ENCODE peak calls at places on chromosomes 6 and 20, in five cellular contexts. One of them, this sample, is unnamed.

GRCh38 chr20:32681175-32682084 is 7.7 kb upstream of the C20orf203 start:
- DNase-seq in epithelial cell of esophagus: peak; percentile 88
- DNase-seq in endothelial cell of umbilical vein: peak; percentile 76
- DNase-seq in GM12878: no peak
- DNase-seq in fibroblast of lung: no peak
- DNase-seq in this sample: peak; percentile 54

GRCh38 chr6:7991992-7992815 is 72.0 kb downstream of the BLOC1S5 start:
- DNase-seq in epithelial cell of esophagus: peak; percentile 65
- DNase-seq in endothelial cell of umbilical vein: peak; percentile 96
- DNase-seq in GM12878: peak; percentile 13
- DNase-seq in fibroblast of lung: peak; percentile 70
- DNase-seq in this sample: peak; percentile 71

GRCh38 chr6:121436966-121437756 is 1.7 kb downstream of the GJA1 start:
- DNase-seq in epithelial cell of esophagus: peak; percentile 48
- DNase-seq in endothelial cell of umbilical vein: peak; percentile 82
- DNase-seq in GM12878: no peak
- DNase-seq in fibroblast of lung: peak; percentile 63
- DNase-seq in this sample: peak; percentile 48

GRCh38 chr6:39061182-39061581 is 12.6 kb downstream of the GLP1R start:
- DNase-seq in epithelial cell of esophagus: no peak
- DNase-seq in endothelial cell of umbilical vein: no peak
- DNase-seq in GM12878: no peak
- DNase-seq in fibroblast of lung: no peak
- DNase-seq in this sample: no peak

GRCh38 chr20:46552460-46553420 is 2.3 kb upstream of the OCSTAMP start:
- DNase-seq in epithelial cell of esophagus: no peak
- DNase-seq in endothelial cell of umbilical vein: no peak
- DNase-seq in GM12878: peak; percentile 85
- DNase-seq in fibroblast of lung: no peak
- DNase-seq in this sample: no peak

GRCh38 chr20:1312904-1313235 is 16.1 kb downstream of the SDCBP2 start:
- DNase-seq in epithelial cell of esophagus: no peak
- DNase-seq in endothelial cell of umbilical vein: no peak
- DNase-seq in GM12878: no peak
- DNase-seq in fibroblast of lung: no peak
- DNase-seq in this sample: no peak

GRCh38 chr6:68108243-68108835 is 526.7 kb upstream of the ADGRB3 start:
- DNase-seq in epithelial cell of esophagus: peak; percentile 72
- DNase-seq in endothelial cell of umbilical vein: no peak
- DNase-seq in GM12878: no peak
- DNase-seq in fibroblast of lung: peak; percentile 51
- DNase-seq in this sample: peak; percentile 72

GRCh38 chr6:39416728-39417127 is 94.2 kb upstream of the KCNK16 start:
- DNase-seq in epithelial cell of esophagus: peak; percentile 85
- DNase-seq in endothelial cell of umbilical vein: no peak
- DNase-seq in GM12878: no peak
- DNase-seq in fibroblast of lung: no peak
- DNase-seq in this sample: peak; percentile 97

GRCh38 chr20:10239954-10240353 is 21.3 kb downstream of the SNAP25 start:
- DNase-seq in epithelial cell of esophagus: peak; percentile 92
- DNase-seq in endothelial cell of umbilical vein: peak; percentile 29
- DNase-seq in GM12878: no peak
- DNase-seq in fibroblast of lung: peak; percentile 58
- DNase-seq in this sample: peak; percentile 67

GRCh38 chr20:19646963-19647362 is 111.1 kb upstream of the RIN2 start:
- DNase-seq in epithelial cell of esophagus: no peak
- DNase-seq in endothelial cell of umbilical vein: no peak
- DNase-seq in GM12878: no peak
- DNase-seq in fibroblast of lung: no peak
- DNase-seq in this sample: no peak

GRCh38 chr6:155212616-155213380 is 51.0 kb upstream of the CLDN20 start:
- DNase-seq in epithelial cell of esophagus: peak; percentile 14
- DNase-seq in endothelial cell of umbilical vein: no peak
- DNase-seq in GM12878: no peak
- DNase-seq in fibroblast of lung: no peak
- DNase-seq in this sample: no peak

GRCh38 chr6:67047996-67048395 is 1341.0 kb upstream of the EYS start:
- DNase-seq in epithelial cell of esophagus: no peak
- DNase-seq in endothelial cell of umbilical vein: no peak
- DNase-seq in GM12878: no peak
- DNase-seq in fibroblast of lung: peak; percentile 43
- DNase-seq in this sample: peak; percentile 34

GRCh38 chr20:15380770-15381169 is 1043.4 kb upstream of the FLRT3 start:
- DNase-seq in epithelial cell of esophagus: no peak
- DNase-seq in endothelial cell of umbilical vein: no peak
- DNase-seq in GM12878: no peak
- DNase-seq in fibroblast of lung: no peak
- DNase-seq in this sample: no peak

GRCh38 chr20:15379897-15380296 is 1042.5 kb upstream of the FLRT3 start:
- DNase-seq in epithelial cell of esophagus: no peak
- DNase-seq in endothelial cell of umbilical vein: no peak
- DNase-seq in GM12878: no peak
- DNase-seq in fibroblast of lung: no peak
- DNase-seq in this sample: no peak

GRCh38 chr20:15375836-15376235 is 1038.4 kb upstream of the FLRT3 start:
- DNase-seq in epithelial cell of esophagus: peak; percentile 64
- DNase-seq in endothelial cell of umbilical vein: no peak
- DNase-seq in GM12878: no peak
- DNase-seq in fibroblast of lung: no peak
- DNase-seq in this sample: no peak

DNA sequence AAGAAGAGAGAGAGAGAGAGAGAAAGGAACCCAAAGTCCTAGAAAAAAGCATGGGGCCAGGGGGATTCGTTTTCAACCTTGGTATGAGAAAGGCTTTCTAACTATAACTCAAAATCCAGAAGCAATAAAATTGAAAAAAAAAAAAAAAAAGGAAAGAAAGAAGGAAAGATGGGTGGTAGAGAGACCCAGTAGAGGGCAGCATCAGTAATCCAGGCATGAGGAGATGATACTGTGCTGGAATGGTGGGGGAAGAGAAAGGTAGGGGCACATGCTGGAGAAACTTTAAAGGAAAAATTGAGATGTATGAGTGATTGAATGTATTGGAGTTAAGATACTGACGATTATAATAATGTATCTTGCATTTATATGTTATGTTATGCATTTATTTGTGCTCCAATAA is 1040.7 kb upstream of the FLRT3 start:
- DNase-seq in epithelial cell of esophagus: no peak
- DNase-seq in endothelial cell of umbilical vein: no peak
- DNase-seq in GM12878: no peak
- DNase-seq in fibroblast of lung: no peak
- DNase-seq in this sample: no peak
- H3K4me3 ChIP-seq in epithelial cell of esophagus: no peak overlapping the region
- H3K4me3 ChIP-seq in endothelial cell of umbilical vein: no peak overlapping the region
- H3K4me3 ChIP-seq in GM12878: no peak overlapping the region
- H3K4me3 ChIP-seq in fibroblast of lung: no peak overlapping the region
- H3K4me3 ChIP-seq in this sample: no peak overlapping the region

DNA sequence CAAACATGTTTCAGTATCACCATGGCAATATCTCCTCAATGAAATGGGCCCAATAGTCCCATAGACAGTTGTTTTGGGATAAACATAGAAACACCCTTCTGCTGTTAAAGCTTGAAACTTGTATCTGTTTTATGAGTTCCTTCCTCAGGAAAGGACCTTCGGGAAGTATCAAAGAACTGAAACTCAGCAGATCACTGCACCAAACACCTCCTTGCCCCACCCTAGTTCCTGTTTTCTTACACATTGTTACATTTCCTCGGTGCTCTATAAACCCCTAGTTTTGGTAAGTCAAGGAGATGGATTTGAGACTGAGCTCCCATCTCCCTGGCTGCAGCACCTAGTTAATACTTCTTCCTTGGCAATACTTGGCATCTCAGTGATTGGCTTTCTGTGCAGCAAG is 73.8 kb upstream of the ECI2 start:
- DNase-seq in epithelial cell of esophagus: no peak
- DNase-seq in endothelial cell of umbilical vein: no peak
- DNase-seq in GM12878: no peak
- DNase-seq in fibroblast of lung: no peak
- DNase-seq in this sample: no peak
- TF ChIP-seq CTCF in epithelial cell of esophagus: no peak
- TF ChIP-seq CTCF in endothelial cell of umbilical vein: no peak
- TF ChIP-seq CTCF in GM12878: no peak
- TF ChIP-seq CTCF in fibroblast of lung: no peak
- TF ChIP-seq CTCF in this sample: no peak

GRCh38 chr20:54063998-54064676 is 6.3 kb downstream of the BCAS1 start:
- DNase-seq in epithelial cell of esophagus: no peak
- DNase-seq in endothelial cell of umbilical vein: no peak
- DNase-seq in GM12878: peak; percentile 79
- DNase-seq in fibroblast of lung: no peak
- DNase-seq in this sample: no peak

GRCh38 chr20:54062812-54063280 is 7.5 kb downstream of the BCAS1 start:
- DNase-seq in epithelial cell of esophagus: peak; percentile 64
- DNase-seq in endothelial cell of umbilical vein: peak; percentile 35
- DNase-seq in GM12878: peak; percentile 82
- DNase-seq in fibroblast of lung: peak; percentile 66
- DNase-seq in this sample: peak; percentile 32

GRCh38 chr20:54064939-54065338 is 5.5 kb downstream of the BCAS1 start:
- DNase-seq in epithelial cell of esophagus: no peak
- DNase-seq in endothelial cell of umbilical vein: no peak
- DNase-seq in GM12878: no peak
- DNase-seq in fibroblast of lung: no peak
- DNase-seq in this sample: no peak

GRCh38 chr20:54065601-54066038 is 4.8 kb downstream of the BCAS1 start:
- DNase-seq in epithelial cell of esophagus: no peak
- DNase-seq in endothelial cell of umbilical vein: no peak
- DNase-seq in GM12878: no peak
- DNase-seq in fibroblast of lung: no peak
- DNase-seq in this sample: no peak

DNA sequence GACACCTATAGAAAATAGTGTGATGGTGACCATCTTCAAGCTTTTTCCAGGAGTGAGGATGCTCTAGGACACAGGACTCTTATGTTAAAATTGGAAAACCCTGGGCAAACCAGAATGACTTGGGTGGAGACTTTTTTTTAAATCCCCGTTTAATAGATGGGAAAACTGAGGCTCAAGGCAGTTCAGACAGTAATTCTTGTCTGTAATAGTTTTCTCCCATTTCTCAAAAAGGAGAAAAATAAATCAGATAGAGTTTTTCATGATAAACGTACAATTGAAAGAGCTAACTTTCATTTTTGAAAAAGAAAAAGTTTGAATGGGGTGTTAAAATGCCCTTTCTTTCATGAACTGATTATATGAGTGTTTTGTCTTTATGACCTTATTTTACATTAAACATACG is 6.8 kb downstream of the BCAS1 start:
- DNase-seq in epithelial cell of esophagus: no peak
- DNase-seq in endothelial cell of umbilical vein: no peak
- DNase-seq in GM12878: no peak
- DNase-seq in fibroblast of lung: no peak
- DNase-seq in this sample: no peak
- H3K4me3 ChIP-seq in epithelial cell of esophagus: no peak overlapping the region
- H3K4me3 ChIP-seq in endothelial cell of umbilical vein: no peak overlapping the region
- H3K4me3 ChIP-seq in GM12878: no peak overlapping the region
- H3K4me3 ChIP-seq in fibroblast of lung: no peak overlapping the region
- H3K4me3 ChIP-seq in this sample: no peak overlapping the region

GRCh38 chr6:57040011-57040410 is 6.5 kb upstream of the KIAA1586 start:
- DNase-seq in epithelial cell of esophagus: peak; percentile 11
- DNase-seq in endothelial cell of umbilical vein: no peak
- DNase-seq in GM12878: no peak
- DNase-seq in fibroblast of lung: no peak
- DNase-seq in this sample: peak; percentile 27
- TF ChIP-seq CTCF in epithelial cell of esophagus: peak; percentile 18
- TF ChIP-seq CTCF in endothelial cell of umbilical vein: no peak
- TF ChIP-seq CTCF in GM12878: no peak
- TF ChIP-seq CTCF in fibroblast of lung: no peak
- TF ChIP-seq CTCF in this sample: peak; percentile 3